ENCODE peak calls at places on chromosomes 4 and X, in five cellular contexts. B is HEK293T, C is K562, A is GM12878, I is HepG2. V is an unnamed sample.

GRCh38 chr4:70722199-70722791 is 531 bp downstream of the RUFY3 start:
- DNase-seq in B (no peak), C (peak; percentile 69), A (no peak), I (no peak), V (peak; percentile 57)

GRCh38 chr4:149063007-149063406 is 620.8 kb upstream of the NR3C2 start:
- DNase-seq in B (no peak), C (no peak), A (no peak), I (no peak), V (no peak)

GRCh38 chrX:19177710-19178109 is 55.4 kb upstream of the ADGRG2 start:
- DNase-seq in B (no peak), C (no peak), A (no peak), I (no peak), V (no peak)

GRCh38 chr4:31575504-31575903 is 855.3 kb downstream of the PCDH7 start:
- DNase-seq in B (no peak), C (no peak), A (no peak), I (no peak), V (no peak)

GRCh38 chr4:73864973-73865372 is 4.2 kb upstream of the CXCL1 start:
- DNase-seq in B (no peak), C (no peak), A (no peak), I (no peak), V (no peak)

GRCh38 chr4:173807347-173807746 is 277.3 kb upstream of the HAND2 start:
- DNase-seq in B (no peak), C (no peak), A (no peak), I (no peak), V (no peak)

GRCh38 chr4:169612869-169613859 is 781 bp upstream of the NEK1 start:
- DNase-seq in B (peak; percentile 53), C (peak; percentile 89), A (no peak), I (peak; percentile 70), V (peak; percentile 65)

GRCh38 chr4:54317690-54318089 is 88.6 kb downstream of the PDGFRA start:
- DNase-seq in B (no peak), C (no peak), A (no peak), I (no peak), V (no peak)

GRCh38 chrX:9195199-9195880 is 161.4 kb upstream of the FAM9B start:
- DNase-seq in B (no peak), C (no peak), A (no peak), I (no peak), V (no peak)

GRCh38 chr4:60619531-60620305 is 580.4 kb upstream of the ADGRL3 start:
- DNase-seq in B (no peak), C (no peak), A (no peak), I (no peak), V (no peak)

GRCh38 chr4:41878991-41879491 is 56.2 kb upstream of the TMEM33 start:
- DNase-seq in B (no peak), C (no peak), A (no peak), I (no peak), V (peak; percentile 68)

GRCh38 chrX:65528705-65529340 is 5.8 kb downstream of the LAS1L start:
- DNase-seq in B (peak; percentile 77), C (peak; percentile 55), A (no peak), I (no peak), V (peak; percentile 74)

GRCh38 chr4:10075158-10075863 is 41.3 kb downstream of the WDR1 start:
- DNase-seq in B (no peak), C (no peak), A (no peak), I (no peak), V (no peak)

GRCh38 chr4:156294577-156294976 is 340.9 kb upstream of the CTSO start:
- DNase-seq in B (peak; percentile 31), C (no peak), A (no peak), I (peak; percentile 35), V (peak; percentile 6)

GRCh38 chr4:147542229-147542990 is 61.5 kb downstream of the EDNRA start:
- DNase-seq in B (no peak), C (no peak), A (no peak), I (no peak), V (no peak)
- TF ChIP-seq FOXM1 in B (no peak), C (no peak), A (no peak), I (no peak), V (no peak)

GRCh38 chr4:114191496-114191895 is 212.0 kb upstream of the ARSJ start:
- DNase-seq in B (no peak), C (no peak), A (no peak), I (no peak), V (no peak)
- TF ChIP-seq FOXM1 in B (no peak), C (no peak), A (no peak), I (no peak), V (no peak)

GRCh38 chrX:14051416-14051815 is 21.7 kb upstream of the GEMIN8 start:
- DNase-seq in B (no peak), C (no peak), A (no peak), I (no peak), V (no peak)
- TF ChIP-seq FOXM1 in B (no peak), C (no peak), A (no peak), I (no peak), V (no peak)

DNA sequence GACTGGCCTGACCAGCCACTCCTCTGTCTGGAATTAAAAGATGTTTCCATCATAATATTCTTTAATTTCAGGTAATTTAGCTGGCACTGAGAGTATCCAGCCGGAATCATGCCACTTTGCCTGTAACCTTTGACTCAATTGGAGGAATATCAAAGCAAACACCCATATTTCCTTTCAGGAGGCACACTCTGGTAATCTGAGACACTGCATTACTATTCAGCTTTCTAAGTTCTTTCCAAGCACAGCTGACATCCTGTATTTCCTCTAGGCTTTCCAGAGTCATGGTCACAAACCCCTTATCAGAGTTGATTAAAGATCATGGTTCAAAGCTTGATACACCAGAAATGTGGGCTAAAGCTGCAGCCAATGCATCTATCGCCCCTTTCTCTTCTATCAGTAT is 29.3 kb downstream of the INTS12 start:
- DNase-seq in B (no peak), C (no peak), A (no peak), I (no peak), V (no peak)
- TF ChIP-seq FOXM1 in B (no peak), C (no peak), A (no peak), I (no peak), V (no peak)

GRCh38 chr4:7335363-7336066 is 99.2 kb downstream of the PSAPL1 start:
- DNase-seq in B (peak; percentile 84), C (peak; percentile 58), A (peak; percentile 1), I (peak; percentile 36), V (peak; percentile 83)
- TF ChIP-seq FOXM1 in B (no peak), C (no peak), A (no peak), I (no peak), V (no peak)

GRCh38 chrX:130245441-130245840 is 23.3 kb downstream of the ZNF280C start:
- DNase-seq in B (no peak), C (no peak), A (no peak), I (no peak), V (no peak)
- TF ChIP-seq FOXM1 in B (no peak), C (no peak), A (no peak), I (no peak), V (no peak)

GRCh38 chr4:152820073-152820472 is 40.3 kb downstream of the ARFIP1 start:
- DNase-seq in B (no peak), C (no peak), A (no peak), I (no peak), V (no peak)

GRCh38 chr4:152817331-152817730 is 37.6 kb downstream of the ARFIP1 start:
- DNase-seq in B (no peak), C (no peak), A (no peak), I (no peak), V (no peak)

GRCh38 chr4:152810715-152811287 is 31.0 kb downstream of the ARFIP1 start:
- DNase-seq in B (no peak), C (no peak), A (no peak), I (peak; percentile 57), V (no peak)

GRCh38 chr4:152819026-152819645 is 39.4 kb downstream of the ARFIP1 start:
- DNase-seq in B (no peak), C (no peak), A (no peak), I (no peak), V (no peak)

DNA sequence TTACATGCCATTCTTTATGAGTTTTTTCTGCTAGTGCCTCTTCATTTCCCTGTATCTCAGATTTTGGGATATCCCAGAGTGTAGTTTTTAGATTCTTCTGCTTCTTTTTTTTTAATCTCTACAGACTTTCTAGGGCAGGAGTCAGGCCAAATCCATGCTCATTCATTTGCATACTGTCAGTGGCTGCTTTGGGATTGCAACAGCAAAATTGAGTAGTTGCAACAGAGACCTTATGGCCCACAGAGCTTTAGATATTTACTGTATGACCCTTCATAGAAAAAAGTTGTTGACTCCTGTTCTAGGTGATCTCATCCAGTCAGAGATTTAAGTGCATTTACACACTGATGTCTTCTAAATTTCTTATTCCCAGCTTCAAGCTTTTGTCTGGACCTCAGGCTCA is 35.3 kb downstream of the ARFIP1 start:
- DNase-seq in B (no peak), C (no peak), A (no peak), I (peak; percentile 10), V (no peak)
- TF ChIP-seq FOXM1 in B (no peak), C (no peak), A (no peak), I (no peak), V (no peak)

GRCh38 chr4:144584428-144584827 is 61.5 kb upstream of the HHIP start:
- DNase-seq in B (no peak), C (no peak), A (no peak), I (no peak), V (no peak)
- TF ChIP-seq FOXM1 in B (no peak), C (no peak), A (no peak), I (no peak), V (no peak)

DNA sequence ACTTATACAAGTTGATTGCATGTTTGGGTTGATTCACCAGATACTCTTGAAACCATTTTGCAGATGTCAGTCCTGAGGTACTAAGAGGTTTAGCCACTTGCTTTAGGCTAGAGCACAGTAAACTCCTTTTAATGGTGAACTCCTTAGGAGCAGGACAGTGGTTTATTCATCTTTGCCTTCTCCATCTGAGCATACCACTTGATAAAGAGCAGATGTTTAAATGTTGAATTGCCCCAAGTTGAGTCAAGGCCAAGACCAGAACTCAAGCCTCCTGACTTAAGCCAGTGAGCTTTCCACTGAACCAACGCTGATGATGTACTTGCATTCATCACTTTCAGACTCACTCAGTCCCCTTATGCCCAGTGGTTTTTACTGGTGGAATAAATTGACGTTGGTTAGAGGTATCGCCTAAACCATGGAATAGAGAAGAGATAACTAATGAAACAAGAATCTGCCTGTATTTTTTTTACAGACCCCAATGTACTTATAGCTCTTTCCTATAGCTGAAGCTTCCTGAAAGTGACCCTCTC is 7.5 kb downstream of the DAPP1 start:
- DNase-seq in B (no peak), C (no peak), A (no peak), I (no peak), V (no peak)
- TF ChIP-seq FOXM1 in B (no peak), C (no peak), A (no peak), I (no peak), V (no peak)

V was measured in SK-N-SH.